ENCODE peak calls at places on chromosomes 5 and 9, in six cellular contexts. K is GM10248, D is breast epithelium, V is GM13976, I is vagina, E is Caco-2. M is an unnamed sample.

GRCh38 chr5:16673241-16673998 is 56.6 kb upstream of the RETREG1 start:
- DNase-seq in E (no peak), K (no peak), D (no peak), I (no peak), V (no peak), M (no peak)

GRCh38 chr9:115675834-115676233 is 477.8 kb upstream of the PAPPA start:
- DNase-seq in I (no peak), V (no peak), K (no peak), D (no peak), E (no peak), M (no peak)

GRCh38 chr5:148826082-148826971 is at the start of gene ADRB2:
- DNase-seq in V (peak; percentile 88), D (peak; percentile 96), I (peak; percentile 95), E (peak; percentile 85), K (peak; percentile 85), M (peak; percentile 74)

GRCh38 chr9:134824583-134824982 is 56.0 kb upstream of the FCN2 start:
- DNase-seq in K (no peak), E (no peak), I (no peak), D (no peak), V (no peak), M (no peak)

GRCh38 chr9:13088734-13089427 is 190.6 kb downstream of the MPDZ start:
- DNase-seq in I (no peak), D (no peak), K (peak; percentile 70), E (no peak), V (peak; percentile 76), M (no peak)

GRCh38 chr9:136225748-136226679 is 19.6 kb downstream of the QSOX2 start:
- DNase-seq in E (peak; percentile 81), I (no peak), V (peak; percentile 90), K (peak; percentile 89), D (peak; percentile 32), M (peak; percentile 45)

GRCh38 chr9:35664531-35665470 is at the start of gene ARHGEF39:
- DNase-seq in K (peak; percentile 93), E (peak; percentile 86), I (no peak), V (peak; percentile 94), D (peak; percentile 53), M (no peak)

GRCh38 chr5:97501965-97502305 is 318.9 kb upstream of the RIOK2 start:
- DNase-seq in E (no peak), K (no peak), V (no peak), D (no peak), I (no peak), M (no peak)

GRCh38 chr9:136765041-136765440 is 723 bp upstream of the LCN15 start:
- DNase-seq in I (no peak), V (no peak), D (no peak), K (no peak), E (no peak), M (no peak)

GRCh38 chr5:153147891-153148623 is 342.4 kb upstream of the GRIA1 start:
- DNase-seq in V (peak; percentile 3), D (no peak), I (no peak), K (peak; percentile 6), E (peak; percentile 45), M (peak; percentile 1)

GRCh38 chr5:124651663-124652513 is 94.6 kb downstream of the ZNF608 start:
- DNase-seq in E (peak; percentile 85), I (no peak), V (peak; percentile 76), K (peak; percentile 71), D (peak; percentile 69), M (no peak)

GRCh38 chr9:84382728-84383127 is 42.2 kb upstream of the SLC28A3 start:
- DNase-seq in D (no peak), V (no peak), I (no peak), E (no peak), K (no peak), M (no peak)

GRCh38 chr5:178113141-178113787 is at the start of gene N4BP3:
- DNase-seq in V (peak; percentile 93), D (peak; percentile 52), I (no peak), E (peak; percentile 85), K (peak; percentile 90), M (no peak)

GRCh38 chr9:87718231-87718630 is 7.7 kb upstream of the CTSL start:
- DNase-seq in D (no peak), V (no peak), I (no peak), E (no peak), K (no peak), M (no peak)

GRCh38 chr9:27382308-27382707 is 85.4 kb upstream of the EQTN start:
- DNase-seq in K (no peak), D (no peak), I (no peak), V (no peak), E (peak; percentile 54), M (no peak)

DNA sequence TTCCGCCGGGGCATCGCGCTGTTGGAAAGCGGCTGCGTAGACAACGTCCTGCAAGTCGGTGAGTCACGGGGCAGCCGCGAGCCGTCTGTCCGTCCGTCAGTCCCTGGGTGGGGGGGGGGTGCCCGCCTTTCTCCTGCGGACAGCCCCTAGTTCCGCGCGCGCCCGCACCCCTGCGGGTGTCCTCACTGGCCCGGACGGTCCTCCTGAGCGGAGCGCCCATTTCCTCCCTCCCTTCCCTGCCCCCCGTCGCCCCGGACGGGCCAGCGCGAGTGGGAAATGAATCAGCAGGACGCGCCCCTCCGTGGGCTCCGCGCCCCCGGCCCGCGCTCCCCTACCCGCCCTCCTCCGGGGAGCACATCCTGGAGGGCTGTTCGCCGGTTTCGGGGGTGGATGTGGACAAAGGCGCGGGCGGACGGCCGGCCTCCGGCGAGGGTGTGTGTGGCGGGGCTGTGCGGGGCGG is 863 bp downstream of the ZSWIM6 start:
- DNase-seq in K (peak; percentile 34), E (no peak), V (peak; percentile 56), D (no peak), I (no peak), M (no peak)
- TF ChIP-seq CTCF in K (no peak), E (no peak), V (no peak), D (no peak), I (no peak), M (no peak)

DNA sequence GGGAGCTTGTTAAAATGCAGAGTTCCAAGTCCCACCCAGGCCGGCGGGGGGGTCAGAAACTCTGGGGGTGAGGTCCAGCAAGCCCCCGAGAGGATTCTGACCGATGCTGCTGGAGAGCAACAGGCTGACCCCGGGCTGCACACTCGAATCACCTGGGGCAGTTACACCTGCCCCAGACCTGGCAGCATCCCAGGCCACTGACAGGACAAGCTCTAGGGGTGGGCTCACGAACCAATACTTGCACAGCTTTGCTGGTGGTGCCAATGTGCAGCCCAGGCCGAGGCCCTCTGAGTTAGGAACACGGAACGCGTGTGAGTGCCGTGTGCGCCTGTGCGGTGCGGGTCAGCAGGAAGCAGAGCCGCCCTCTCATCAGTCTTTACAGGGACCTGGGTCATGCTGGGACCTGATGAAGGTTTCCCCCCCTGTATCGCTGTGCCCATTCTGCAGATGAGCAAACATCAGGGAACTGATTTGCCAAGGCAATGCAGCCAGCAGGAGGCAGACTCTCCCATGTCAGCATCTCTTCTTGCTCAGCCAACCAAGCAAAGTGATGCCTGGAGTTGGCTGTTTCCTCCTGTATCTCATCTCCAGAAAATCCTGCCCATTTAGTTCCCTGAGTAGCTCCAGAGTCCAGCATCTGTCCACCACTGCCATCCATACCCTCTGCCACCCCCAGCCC is 16.3 kb downstream of the FAM163B start:
- DNase-seq in V (peak; percentile 54), E (no peak), D (no peak), I (no peak), K (no peak), M (no peak)
- TF ChIP-seq CTCF in V (no peak), E (no peak), D (no peak), I (no peak), K (no peak), M (peak; percentile 50)

GRCh38 chr5:74127377-74128338 is 501.7 kb downstream of the ARHGEF28 start:
- DNase-seq in D (no peak), E (no peak), V (no peak), K (no peak), I (no peak), M (no peak)
- TF ChIP-seq CTCF in D (peak; percentile 29), E (peak; percentile 55), V (no peak), K (no peak), I (no peak), M (no peak)

DNA sequence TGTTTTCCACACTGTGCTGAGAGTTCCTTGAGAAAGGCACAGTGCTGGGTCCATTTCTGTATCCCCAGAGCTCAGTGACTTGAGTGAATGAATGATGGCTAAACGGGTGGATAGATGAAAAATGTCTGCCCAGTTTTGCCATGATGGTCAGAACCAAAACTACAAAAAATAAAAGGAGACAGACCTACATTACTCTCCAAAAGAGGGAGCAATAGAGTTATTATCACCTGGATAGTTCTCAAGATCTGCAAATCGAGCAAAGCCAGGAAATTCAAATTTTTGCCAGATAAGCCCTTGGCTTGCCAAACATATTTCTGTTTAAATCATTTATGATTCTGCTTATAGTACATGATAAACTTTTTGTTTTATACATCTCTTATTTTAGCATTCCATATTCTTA is 214.2 kb upstream of the ZNF462 start:
- DNase-seq in D (no peak), V (no peak), K (no peak), E (no peak), I (no peak), M (no peak)
- TF ChIP-seq CTCF in D (no peak), V (no peak), K (no peak), E (peak; percentile 27), I (no peak), M (no peak)

DNA sequence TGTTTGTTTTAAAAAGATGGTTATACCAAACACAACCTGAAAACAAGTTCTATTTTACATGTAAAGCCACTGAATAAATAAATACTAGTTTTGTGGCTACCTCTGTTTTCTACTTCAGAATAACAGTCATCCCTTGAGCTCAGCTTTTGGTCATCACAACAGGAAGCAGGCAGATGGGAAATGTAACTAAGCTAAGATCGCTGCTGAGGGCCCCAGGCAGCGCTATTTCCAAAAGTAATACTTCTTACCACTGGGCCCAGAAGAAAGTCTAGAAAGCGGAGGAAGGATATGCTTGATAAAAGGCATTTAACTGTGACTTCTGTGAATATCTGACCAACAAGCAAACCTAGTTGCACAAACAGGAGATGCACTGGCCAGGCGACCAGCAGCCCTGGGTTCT is 61.4 kb downstream of the SERINC5 start:
- DNase-seq in K (no peak), E (no peak), I (no peak), V (no peak), D (no peak), M (no peak)
- TF ChIP-seq CTCF in K (no peak), E (no peak), I (no peak), V (no peak), D (no peak), M (no peak)

DNA sequence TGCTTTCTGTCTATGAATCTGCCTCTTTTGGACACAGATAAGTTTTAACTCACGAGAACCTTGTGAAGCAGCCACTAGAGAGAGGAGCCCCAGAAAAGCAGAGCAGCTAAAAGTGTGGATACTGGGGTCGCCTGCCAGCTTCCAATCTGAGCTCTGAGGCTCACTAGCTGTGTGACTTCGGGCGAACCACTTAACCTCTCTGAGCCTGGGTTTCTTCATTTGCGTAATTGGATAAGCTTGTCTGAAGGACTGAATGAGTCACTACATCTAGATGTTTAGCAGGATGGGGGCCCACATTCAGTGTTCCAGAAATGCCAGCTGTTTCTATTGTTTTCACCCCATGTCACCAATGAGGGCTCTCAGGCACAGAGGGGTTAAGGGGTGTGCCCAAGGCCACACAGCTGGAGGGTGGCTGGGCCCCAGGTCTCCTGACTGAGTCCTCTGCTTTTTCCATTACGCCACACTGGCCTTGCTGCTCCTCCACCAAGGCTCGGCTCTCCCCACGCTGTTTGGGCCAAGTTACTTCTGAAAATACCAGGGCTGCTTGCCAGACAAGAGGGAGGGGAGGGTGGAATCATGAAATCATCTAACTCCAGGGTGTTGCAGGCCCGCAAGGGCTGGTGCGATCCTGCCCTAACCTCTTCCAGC is 36.2 kb downstream of the SH3PXD2B start:
- DNase-seq in K (no peak), D (peak; percentile 91), V (no peak), I (peak; percentile 99), E (no peak), M (no peak)
- TF ChIP-seq CTCF in K (no peak), D (no peak), V (no peak), I (no peak), E (no peak), M (no peak)

M was measured in GM12864.